ENCODE peak calls at places on chromosomes 13 and 19, in five cellular contexts. F is GM23338, I is H1, A is HepG2, Y is GM12878. T is an unnamed sample.

GRCh38 chr19:56253737-56254136 is 18.8 kb upstream of the EDDM13 start:
- DNase-seq in F (peak), I (no peak), A (peak), Y (no peak), T (no peak)

GRCh38 chr13:113209880-113210421 is 538 bp downstream of the CUL4A start:
- DNase-seq in F (peak), I (peak), A (peak), Y (no peak), T (peak)

GRCh38 chr13:43908156-43909126 is 28.7 kb downstream of the LACC1 start:
- DNase-seq in F (peak), I (no peak), A (peak), Y (no peak), T (no peak)

GRCh38 chr13:21326155-21327030 is 132.7 kb downstream of the ZDHHC20 start:
- DNase-seq in F (peak), I (peak), A (no peak), Y (no peak), T (peak)

GRCh38 chr13:113852536-113853517 is 11.0 kb downstream of the GAS6 start:
- DNase-seq in F (no peak), I (peak), A (no peak), Y (no peak), T (no peak)

GRCh38 chr13:46165485-46166220 is 16.3 kb downstream of the LCP1 start:
- DNase-seq in F (no peak), I (no peak), A (no peak), Y (peak), T (no peak)

GRCh38 chr13:49060698-49061387 is 85.1 kb downstream of the FNDC3A start:
- DNase-seq in F (no peak), I (no peak), A (no peak), Y (no peak), T (no peak)

GRCh38 chr19:55115446-55116065 is 1.9 kb downstream of the PPP1R12C start:
- DNase-seq in F (no peak), I (no peak), A (no peak), Y (no peak), T (no peak)

GRCh38 chr13:45219123-45219891 is 18.5 kb upstream of the KCTD4 start:
- DNase-seq in F (no peak), I (no peak), A (peak), Y (no peak), T (no peak)

GRCh38 chr13:53200498-53201453 is 172.2 kb downstream of the OLFM4 start:
- DNase-seq in F (peak), I (peak), A (no peak), Y (no peak), T (peak)

GRCh38 chr13:35789335-35790166 is 313.1 kb upstream of the MAB21L1 start:
- DNase-seq in F (peak), I (no peak), A (peak), Y (no peak), T (no peak)

GRCh38 chr13:42363941-42364612 is 92.1 kb downstream of the AKAP11 start:
- DNase-seq in F (peak), I (no peak), A (no peak), Y (no peak), T (no peak)

GRCh38 chr13:75359266-75359665 is 122.7 kb downstream of the TBC1D4 start:
- DNase-seq in F (peak), I (no peak), A (no peak), Y (no peak), T (no peak)

GRCh38 chr13:77448689-77449088 is 86.8 kb upstream of the SCEL start:
- DNase-seq in F (peak), I (no peak), A (no peak), Y (no peak), T (peak)

GRCh38 chr19:50478901-50479715 is 2.5 kb upstream of the GARIN5A start:
- DNase-seq in F (peak), I (peak), A (peak), Y (no peak), T (peak)

GRCh38 chr13:108947551-108948030 is 318.2 kb downstream of the MYO16 start:
- DNase-seq in F (no peak), I (no peak), A (no peak), Y (no peak), T (no peak)

GRCh38 chr19:12965017-12965811 is 4.2 kb upstream of the DAND5 start:
- DNase-seq in F (peak), I (peak), A (peak), Y (peak), T (peak)

GRCh38 chr13:67147257-67148218 is 82.6 kb downstream of the PCDH9 start:
- DNase-seq in F (peak), I (no peak), A (no peak), Y (no peak), T (no peak)

GRCh38 chr13:112900691-112901091 is 68.3 kb upstream of the MCF2L start:
- DNase-seq in F (no peak), I (no peak), A (no peak), Y (no peak), T (no peak)

GRCh38 chr19:591099-591958 is 1.6 kb downstream of the HCN2 start:
- DNase-seq in F (peak), I (peak), A (no peak), Y (no peak), T (peak)

GRCh38 chr13:41720839-41721561 is 239.9 kb downstream of the VWA8 start:
- DNase-seq in F (no peak), I (no peak), A (no peak), Y (no peak), T (no peak)

GRCh38 chr19:15732388-15732787 is 4.6 kb downstream of the OR10H2 start:
- DNase-seq in F (no peak), I (no peak), A (no peak), Y (no peak), T (no peak)

GRCh38 chr19:6476896-6477431 is 4.6 kb downstream of the DENND1C start:
- DNase-seq in F (no peak), I (no peak), A (no peak), Y (no peak), T (no peak)

GRCh38 chr13:90690458-90691063 is 656.9 kb upstream of the MIR17HG start:
- DNase-seq in F (no peak), I (no peak), A (no peak), Y (no peak), T (no peak)

GRCh38 chr13:33026489-33027152 is 10.4 kb downstream of the KL start:
- DNase-seq in F (peak), I (no peak), A (no peak), Y (no peak), T (no peak)

GRCh38 chr13:74104661-74105275 is 29.4 kb downstream of the KLF12 start:
- DNase-seq in F (no peak), I (no peak), A (no peak), Y (no peak), T (no peak)

GRCh38 chr13:109333893-109334651 is 452.3 kb downstream of the IRS2 start:
- DNase-seq in F (no peak), I (no peak), A (no peak), Y (no peak), T (no peak)

DNA sequence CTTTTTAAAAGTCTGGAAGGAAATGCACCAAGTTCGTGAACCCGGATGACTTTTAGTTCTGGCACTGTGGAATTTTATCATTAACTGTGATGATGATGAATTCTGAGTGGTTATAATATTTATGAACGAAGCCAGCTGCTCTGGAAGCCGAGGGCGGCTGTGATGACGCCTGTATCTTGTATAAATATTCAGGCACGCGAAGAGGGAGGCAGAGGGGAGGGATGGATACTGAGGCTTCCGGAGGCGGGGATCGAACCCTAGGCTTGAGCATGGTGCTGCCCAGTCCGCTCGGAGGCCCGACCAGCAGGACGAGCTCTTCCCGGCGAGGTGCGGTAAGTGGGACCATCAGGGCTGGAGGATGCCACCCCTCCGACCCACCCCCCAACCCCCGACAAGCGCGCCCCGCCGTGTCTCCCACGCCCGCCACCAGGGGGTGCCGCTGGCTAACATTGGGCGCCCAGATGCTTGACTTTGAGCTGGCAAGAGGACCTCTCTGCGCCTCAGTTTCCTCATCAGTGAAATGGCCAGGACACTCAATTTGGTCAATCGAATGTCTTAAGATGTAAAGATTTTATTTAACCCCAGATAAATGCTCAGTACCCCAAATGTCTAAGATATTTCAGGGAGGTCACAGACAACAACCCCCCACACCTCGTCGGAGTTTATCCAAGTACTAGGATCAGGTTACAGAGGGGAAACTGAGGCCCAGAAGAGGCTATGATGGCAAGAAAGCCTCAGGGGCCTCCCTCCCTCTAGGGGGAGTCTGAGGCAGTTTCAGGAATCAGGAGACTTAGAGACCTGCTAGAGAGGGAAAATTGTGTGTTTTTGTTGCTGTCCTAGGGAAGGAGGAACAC is 4.5 kb upstream of the RAB3A start:
- DNase-seq in F (peak), I (peak), A (no peak), Y (no peak), T (peak)
- TF ChIP-seq CTCF in F (peak), I (peak), A (peak), Y (peak), T (peak)

DNA sequence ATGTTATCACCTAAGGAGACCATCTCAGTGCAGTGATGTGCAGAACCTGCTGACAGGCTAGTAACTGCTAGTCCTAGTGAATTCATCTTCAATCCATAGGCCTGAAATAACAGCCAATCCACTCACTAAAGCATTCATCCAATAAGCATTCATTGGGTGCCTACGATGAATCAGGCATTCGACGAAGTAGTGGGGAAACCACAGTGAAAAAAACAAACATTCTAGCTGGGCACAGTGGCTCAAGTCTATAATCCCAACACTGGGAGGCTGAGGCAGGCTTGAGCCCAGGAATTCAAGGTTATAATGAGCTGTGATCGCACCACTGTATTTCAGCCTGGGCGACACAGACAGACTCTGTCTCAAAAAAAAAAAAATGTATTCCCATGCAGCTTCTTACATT is 135.6 kb downstream of the RNF17 start:
- DNase-seq in F (no peak), I (no peak), A (no peak), Y (no peak), T (no peak)
- TF ChIP-seq CREB1 in F (no peak), I (no peak), A (no peak), Y (no peak), T (no peak)

DNA sequence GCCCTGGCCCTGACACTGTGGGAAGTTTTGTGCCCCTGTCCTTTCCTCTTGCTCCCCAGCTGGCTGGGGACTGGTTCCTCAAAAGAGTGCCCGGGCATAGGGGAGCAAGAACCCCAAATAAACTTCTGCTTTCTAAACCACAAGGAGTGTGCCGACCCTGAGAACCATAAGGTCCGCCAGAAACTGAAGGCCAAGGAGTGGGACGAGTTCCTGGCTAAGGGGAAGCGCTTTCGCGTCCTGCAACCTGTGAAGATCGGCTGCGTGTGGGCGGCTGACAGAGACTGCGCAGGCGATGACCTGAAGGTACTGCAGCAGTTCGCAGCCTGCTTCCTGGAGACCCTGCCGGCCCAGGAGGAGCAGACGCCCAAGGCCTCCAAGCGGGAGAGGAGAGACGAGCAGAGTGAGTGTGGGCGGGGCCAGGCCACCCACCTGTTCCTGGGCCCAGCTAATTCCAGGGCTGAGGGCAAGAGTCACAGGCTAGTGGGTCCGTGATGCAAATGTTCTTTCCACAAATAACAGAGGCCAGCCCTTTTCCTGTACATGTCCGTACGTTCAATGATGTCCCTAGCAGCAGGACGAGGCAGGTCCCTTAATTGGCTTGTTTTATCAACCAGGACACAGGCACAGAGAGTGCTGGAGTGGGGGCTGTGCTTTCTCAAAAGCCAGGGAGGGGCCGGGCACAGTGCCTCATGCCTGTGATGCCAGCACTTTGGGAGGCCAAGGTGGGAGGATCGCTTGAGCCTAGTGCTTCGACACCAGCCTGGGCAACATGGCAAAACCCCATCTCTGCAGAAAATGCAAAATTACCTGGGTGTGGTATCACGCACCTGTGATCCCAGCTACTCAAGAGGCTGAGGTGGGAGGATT is 25.6 kb downstream of the UBXN6 start:
- DNase-seq in F (no peak), I (no peak), A (no peak), Y (peak), T (no peak)
- TF ChIP-seq CTCF in F (no peak), I (no peak), A (no peak), Y (no peak), T (no peak)

DNA sequence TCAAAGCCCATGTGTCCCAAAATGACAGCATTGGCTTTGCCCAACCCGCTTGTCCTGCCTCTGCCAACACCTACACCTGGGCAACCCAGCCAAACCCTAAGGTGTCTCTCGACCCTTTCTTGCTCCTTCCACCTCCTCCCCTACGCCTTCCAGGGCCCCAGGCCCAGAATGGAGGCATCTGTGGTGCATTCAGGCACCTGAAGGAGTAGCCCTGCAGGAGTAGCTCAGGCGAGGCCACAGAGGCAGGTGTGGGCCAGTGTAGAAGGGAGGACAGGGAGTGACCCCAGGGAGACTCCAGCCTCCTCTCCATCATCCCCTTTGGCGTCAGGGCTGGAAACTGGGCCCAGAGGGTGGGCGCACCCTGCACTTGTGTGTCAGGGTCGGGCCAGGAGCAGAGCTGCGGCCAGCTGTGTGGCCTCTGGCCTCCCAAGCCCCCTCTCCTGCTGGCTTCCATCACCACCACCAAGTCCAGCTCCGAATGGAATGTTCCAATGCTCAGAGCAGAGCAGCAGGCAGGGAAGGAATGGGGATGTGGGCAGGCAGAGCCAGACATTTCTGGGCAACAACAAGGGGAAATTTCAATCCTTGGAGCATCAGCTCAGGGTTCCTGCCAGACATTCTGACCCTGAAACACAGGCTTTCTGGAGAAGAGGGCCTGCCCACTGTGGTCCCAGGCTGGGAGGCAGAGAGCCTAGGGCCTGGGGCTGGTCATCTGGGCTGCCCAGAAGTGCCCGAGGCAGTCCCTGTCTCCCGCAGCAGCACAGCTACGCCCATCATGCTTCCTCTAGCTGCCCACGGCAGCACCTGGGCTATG is 16.4 kb downstream of the PLEKHF1 start:
- DNase-seq in F (no peak), I (no peak), A (no peak), Y (no peak), T (no peak)
- TF ChIP-seq CREB1 in F (no peak), I (no peak), A (no peak), Y (no peak), T (no peak)

GRCh38 chr19:8069116-8069973 is 16.8 kb downstream of the CCL25 start:
- DNase-seq in F (peak), I (peak), A (no peak), Y (no peak), T (peak)
- TF ChIP-seq CTCF in F (peak), I (peak), A (peak), Y (peak), T (peak)

GRCh38 chr13:32017449-32017848 is 14.1 kb upstream of the FRY start:
- DNase-seq in F (no peak), I (no peak), A (no peak), Y (no peak), T (no peak)
- TF ChIP-seq CREB1 in F (no peak), I (no peak), A (no peak), Y (no peak), T (no peak)